ENCODE peak calls at places on chromosomes 7 and 10, in six cellular contexts. L, M, A, N, J and S are unnamed samples.

GRCh38 chr10:88582806-88583583 is at the start of gene RNLS:
- DNase-seq in L (peak), M (peak), A (peak), N (peak), J (no peak), S (peak)

GRCh38 chr10:30974773-30975386 is 56.8 kb downstream of the ZNF438 start:
- DNase-seq in L (no peak), M (no peak), A (no peak), N (no peak), J (no peak), S (no peak)

GRCh38 chr7:106583133-106583532 is 77.8 kb downstream of the CCDC71L start:
- DNase-seq in L (no peak), M (no peak), A (no peak), N (no peak), J (no peak), S (no peak)

GRCh38 chr7:92739091-92739490 is 97.3 kb downstream of the CDK6 start:
- DNase-seq in L (no peak), M (no peak), A (no peak), N (no peak), J (no peak), S (no peak)

GRCh38 chr10:77173615-77174461 is 463.8 kb downstream of the KCNMA1 start:
- DNase-seq in L (peak), M (peak), A (peak), N (peak), J (peak), S (peak)

GRCh38 chr7:140229101-140229525 is 52.3 kb upstream of the KDM7A start:
- DNase-seq in L (no peak), M (no peak), A (no peak), N (no peak), J (peak), S (no peak)

GRCh38 chr7:17046666-17047065 is 164.9 kb upstream of the AGR3 start:
- DNase-seq in L (no peak), M (no peak), A (no peak), N (no peak), J (no peak), S (no peak)

GRCh38 chr10:71621263-71621751 is 98.3 kb downstream of the C10orf105 start:
- DNase-seq in L (no peak), M (peak), A (no peak), N (no peak), J (no peak), S (no peak)

GRCh38 chr7:105429746-105430612 is 41.3 kb upstream of the SRPK2 start:
- DNase-seq in L (no peak), M (peak), A (peak), N (peak), J (peak), S (peak)

GRCh38 chr7:22476822-22477221 is 23.2 kb downstream of the STEAP1B start:
- DNase-seq in L (no peak), M (peak), A (no peak), N (no peak), J (no peak), S (peak)

GRCh38 chr10:100008708-100009282 is 952 bp downstream of the DNMBP start:
- DNase-seq in L (no peak), M (peak), A (no peak), N (peak), J (no peak), S (no peak)

GRCh38 chr10:15802375-15802949 is 57.8 kb downstream of the MINDY3 start:
- DNase-seq in L (no peak), M (peak), A (no peak), N (no peak), J (no peak), S (no peak)

GRCh38 chr10:49761789-49762565 is at the start of gene OGDHL:
- DNase-seq in L (no peak), M (peak), A (no peak), N (peak), J (peak), S (peak)

GRCh38 chr10:22723783-22724182 is 9.4 kb upstream of the PIP4K2A start:
- DNase-seq in L (no peak), M (no peak), A (no peak), N (no peak), J (no peak), S (no peak)

GRCh38 chr7:16265863-16266458 is 155.4 kb downstream of the CRPPA start:
- DNase-seq in L (no peak), M (peak), A (no peak), N (no peak), J (no peak), S (no peak)

GRCh38 chr7:140403878-140404564 is at the start of gene RAB19:
- DNase-seq in L (no peak), M (peak), A (no peak), N (no peak), J (no peak), S (no peak)

GRCh38 chr7:53811555-53812079 is 730.6 kb upstream of the VSTM2A start:
- DNase-seq in L (no peak), M (peak), A (no peak), N (no peak), J (no peak), S (no peak)

GRCh38 chr7:71752171-71752935 is 620.4 kb downstream of the GALNT17 start:
- DNase-seq in L (no peak), M (peak), A (peak), N (no peak), J (peak), S (peak)

GRCh38 chr7:106346678-106347217 is 62.0 kb upstream of the NAMPT start:
- DNase-seq in L (peak), M (peak), A (peak), N (peak), J (no peak), S (peak)

GRCh38 chr7:150463461-150463860 is 13.0 kb downstream of the GIMAP8 start:
- DNase-seq in L (no peak), M (no peak), A (no peak), N (no peak), J (no peak), S (no peak)

GRCh38 chr10:104146871-104147270 is 24.9 kb downstream of the SFR1 start:
- DNase-seq in L (no peak), M (no peak), A (no peak), N (no peak), J (no peak), S (no peak)

GRCh38 chr10:76122056-76122455 is 690.6 kb downstream of the LRMDA start:
- DNase-seq in L (no peak), M (no peak), A (no peak), N (no peak), J (no peak), S (no peak)

GRCh38 chr7:21912931-21913780 is 32.5 kb downstream of the CDCA7L start:
- DNase-seq in L (no peak), M (no peak), A (no peak), N (no peak), J (no peak), S (no peak)

GRCh38 chr10:490256-490655 is 199.2 kb downstream of the DIP2C start:
- DNase-seq in L (no peak), M (no peak), A (no peak), N (no peak), J (no peak), S (no peak)

GRCh38 chr10:80171248-80171660 is 34.1 kb downstream of the ANXA11 start:
- DNase-seq in L (no peak), M (no peak), A (no peak), N (no peak), J (no peak), S (no peak)

GRCh38 chr10:80174641-80175395 is 30.5 kb downstream of the ANXA11 start:
- DNase-seq in L (no peak), M (no peak), A (no peak), N (no peak), J (no peak), S (no peak)

GRCh38 chr10:80170641-80171040 is 34.7 kb downstream of the ANXA11 start:
- DNase-seq in L (no peak), M (no peak), A (no peak), N (no peak), J (no peak), S (no peak)

GRCh38 chr10:80172896-80173295 is 32.4 kb downstream of the ANXA11 start:
- DNase-seq in L (no peak), M (peak), A (no peak), N (no peak), J (no peak), S (no peak)

DNA sequence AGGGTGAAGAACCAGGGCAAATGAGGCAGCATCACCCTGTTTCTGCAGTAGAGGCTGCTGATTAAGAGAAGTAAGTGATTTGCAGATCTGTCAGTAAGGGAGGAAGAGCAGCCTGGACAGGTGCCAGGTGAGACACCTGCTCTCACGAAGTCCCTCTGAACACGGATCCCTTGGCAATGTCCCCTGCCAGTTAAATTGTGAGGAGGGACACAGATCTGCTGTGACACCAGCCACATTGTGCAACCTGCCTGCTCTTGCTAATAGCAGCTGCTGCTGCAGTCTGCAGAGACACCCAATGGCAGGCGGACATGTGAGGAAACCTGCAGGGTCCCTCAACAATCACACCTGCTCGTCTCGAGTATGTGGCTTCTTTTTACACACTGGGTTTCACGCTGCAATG is 31.9 kb downstream of the ANXA11 start:
- DNase-seq in L (no peak), M (no peak), A (no peak), N (no peak), J (no peak), S (no peak)
- TF ChIP-seq MYC in L (no peak), M (no peak), A (no peak), N (no peak), J (no peak), S (no peak)

GRCh38 chr10:132186488-132187413 is at the start of gene DPYSL4:
- DNase-seq in L (no peak), M (peak), A (peak), N (peak), J (no peak), S (no peak)
- H3K4me3 ChIP-seq in L (no peak), M (no peak), A (peak), N (peak), J (no peak), S (no peak)

GRCh38 chr10:133199488-133199885 is 30.5 kb upstream of the UTF1 start:
- DNase-seq in L (no peak), M (no peak), A (no peak), N (no peak), J (no peak), S (no peak)

GRCh38 chr10:133198621-133199487 is 31.2 kb upstream of the UTF1 start:
- DNase-seq in L (no peak), M (no peak), A (no peak), N (no peak), J (no peak), S (no peak)

GRCh38 chr10:133201151-133201947 is 28.7 kb upstream of the UTF1 start:
- DNase-seq in L (no peak), M (no peak), A (no peak), N (no peak), J (no peak), S (no peak)

GRCh38 chr10:133200621-133201031 is 29.4 kb upstream of the UTF1 start:
- DNase-seq in L (no peak), M (no peak), A (no peak), N (no peak), J (no peak), S (no peak)

DNA sequence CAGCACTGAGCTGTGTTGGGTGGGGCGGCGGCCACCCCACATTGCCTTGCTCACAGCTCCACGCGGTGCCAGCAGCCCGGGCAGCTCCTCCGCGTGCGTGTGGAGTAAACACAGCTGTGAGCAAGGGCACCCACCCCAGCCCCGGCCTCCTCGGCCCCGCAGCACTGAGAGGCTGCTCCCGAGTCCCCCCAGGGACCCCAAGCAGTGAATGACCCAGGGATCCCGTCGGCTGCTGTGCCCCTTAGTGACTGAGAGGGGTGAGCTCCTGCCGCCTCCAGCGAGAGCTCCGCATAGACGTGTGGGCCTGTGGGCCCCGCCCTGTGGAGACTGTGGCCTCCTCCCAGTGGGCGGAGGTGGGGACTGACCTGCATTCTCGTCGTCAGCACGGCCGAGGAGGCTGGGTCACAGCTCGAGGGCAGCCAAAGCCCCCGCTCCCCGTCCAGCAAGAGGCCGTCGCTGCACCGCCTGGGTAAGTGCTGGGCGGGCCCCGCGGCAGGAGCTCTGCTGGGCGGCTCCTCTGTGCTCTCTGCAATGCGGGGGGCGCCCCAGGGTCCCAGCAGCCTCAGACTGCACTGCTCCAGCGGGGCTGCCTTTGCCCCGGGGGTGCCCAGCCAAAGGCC is 29.9 kb upstream of the UTF1 start:
- DNase-seq in L (no peak), M (peak), A (no peak), N (no peak), J (no peak), S (no peak)
- TF ChIP-seq MYC in L (no peak), M (no peak), A (no peak), N (no peak), J (no peak), S (no peak)

GRCh38 chr7:39967420-39968161 is 17.5 kb downstream of the CDK13 start:
- DNase-seq in L (no peak), M (no peak), A (no peak), N (no peak), J (no peak), S (no peak)

GRCh38 chr7:39971924-39972323 is 21.9 kb downstream of the CDK13 start:
- DNase-seq in L (peak), M (no peak), A (no peak), N (no peak), J (no peak), S (no peak)

GRCh38 chr7:39969431-39969830 is 19.4 kb downstream of the CDK13 start:
- DNase-seq in L (no peak), M (no peak), A (no peak), N (no peak), J (no peak), S (no peak)
- H3K4me3 ChIP-seq in L (no peak), M (no peak), A (no peak), N (no peak), J (no peak), S (no peak)